ENCODE peak calls at places on chromosomes 11 and 22, in four cellular contexts. R, X, I and T are unnamed samples.

GRCh38 chr22:39309881-39310714 is 9.3 kb downstream of the RPL3 start:
- DNase-seq in R (no peak), X (peak; percentile 24), I (no peak), T (no peak)

GRCh38 chr22:29814003-29814402 is 24.1 kb downstream of the ASCC2 start:
- DNase-seq in R (no peak), X (no peak), I (no peak), T (no peak)

GRCh38 chr11:88489030-88489429 is 151.5 kb upstream of the CTSC start:
- DNase-seq in R (no peak), X (no peak), I (no peak), T (no peak)

GRCh38 chr11:99841885-99842284 is 821.1 kb downstream of the CNTN5 start:
- DNase-seq in R (no peak), X (no peak), I (no peak), T (no peak)

GRCh38 chr11:111694851-111695250 is 71.3 kb downstream of the PPP2R1B start:
- DNase-seq in R (no peak), X (no peak), I (no peak), T (no peak)

GRCh38 chr22:49406879-49407587 is 420.6 kb downstream of the BRD1 start:
- DNase-seq in R (no peak), X (no peak), I (no peak), T (no peak)

GRCh38 chr11:99370557-99371200 is 349.9 kb downstream of the CNTN5 start:
- DNase-seq in R (no peak), X (peak; percentile 26), I (peak; percentile 57), T (no peak)

GRCh38 chr22:38610234-38610633 is 40.3 kb upstream of the DMC1 start:
- DNase-seq in R (no peak), X (no peak), I (no peak), T (no peak)

GRCh38 chr11:77287615-77288273 is 13.7 kb downstream of the GDPD4 start:
- DNase-seq in R (no peak), X (peak; percentile 12), I (no peak), T (no peak)

GRCh38 chr22:48574776-48575566 is 1252.7 kb downstream of the BRD1 start:
- DNase-seq in R (no peak), X (no peak), I (no peak), T (no peak)

GRCh38 chr11:34644669-34645406 is 23.9 kb downstream of the EHF start:
- DNase-seq in R (no peak), X (peak; percentile 12), I (no peak), T (no peak)

GRCh38 chr11:123526027-123526805 is 96.1 kb downstream of the GRAMD1B start:
- DNase-seq in R (no peak), X (no peak), I (no peak), T (no peak)

GRCh38 chr22:46447906-46448669 is 89.3 kb downstream of the CELSR1 start:
- DNase-seq in R (no peak), X (no peak), I (no peak), T (no peak)

GRCh38 chr11:129313588-129314288 is 61.9 kb upstream of the BARX2 start:
- DNase-seq in R (no peak), X (no peak), I (no peak), T (no peak)

GRCh38 chr11:130168105-130168504 is 8.5 kb downstream of the ST14 start:
- DNase-seq in R (no peak), X (no peak), I (no peak), T (no peak)

GRCh38 chr11:132519226-132519860 is 1013.0 kb downstream of the OPCML start:
- DNase-seq in R (no peak), X (no peak), I (no peak), T (no peak)

GRCh38 chr11:108472681-108473080 is 5.4 kb upstream of the C11orf65 start:
- DNase-seq in R (no peak), X (no peak), I (no peak), T (no peak)

GRCh38 chr11:2779981-2780849 is 80.4 kb upstream of the KCNQ1OT1 start:
- DNase-seq in R (no peak), X (no peak), I (peak; percentile 13), T (peak; percentile 32)

GRCh38 chr11:102653744-102654291 is 28.7 kb upstream of the MMP20 start:
- DNase-seq in R (no peak), X (no peak), I (no peak), T (no peak)

GRCh38 chr11:3942956-3943497 is 87.6 kb downstream of the STIM1 start:
- DNase-seq in R (no peak), X (no peak), I (no peak), T (no peak)

GRCh38 chr11:101436511-101437142 is 147.2 kb downstream of the TRPC6 start:
- DNase-seq in R (peak; percentile 52), X (peak; percentile 39), I (peak; percentile 17), T (peak; percentile 79)

GRCh38 chr22:42308887-42309468 is 38.5 kb upstream of the TCF20 start:
- DNase-seq in R (no peak), X (no peak), I (no peak), T (no peak)

GRCh38 chr11:2744166-2744565 is 44.4 kb upstream of the KCNQ1OT1 start:
- DNase-seq in R (no peak), X (no peak), I (no peak), T (peak; percentile 10)

GRCh38 chr11:102883132-102883531 is 8.3 kb upstream of the MMP12 start:
- DNase-seq in R (no peak), X (no peak), I (no peak), T (no peak)

GRCh38 chr11:126446581-126446980 is 91.1 kb downstream of the ST3GAL4 start:
- DNase-seq in R (no peak), X (no peak), I (no peak), T (no peak)

GRCh38 chr22:40156001-40156516 is 21.7 kb upstream of the TNRC6B start:
- DNase-seq in R (no peak), X (peak; percentile 68), I (no peak), T (peak; percentile 79)

GRCh38 chr11:6674856-6675255 is 8.3 kb downstream of the MRPL17 start:
- DNase-seq in R (no peak), X (no peak), I (no peak), T (no peak)

DNA sequence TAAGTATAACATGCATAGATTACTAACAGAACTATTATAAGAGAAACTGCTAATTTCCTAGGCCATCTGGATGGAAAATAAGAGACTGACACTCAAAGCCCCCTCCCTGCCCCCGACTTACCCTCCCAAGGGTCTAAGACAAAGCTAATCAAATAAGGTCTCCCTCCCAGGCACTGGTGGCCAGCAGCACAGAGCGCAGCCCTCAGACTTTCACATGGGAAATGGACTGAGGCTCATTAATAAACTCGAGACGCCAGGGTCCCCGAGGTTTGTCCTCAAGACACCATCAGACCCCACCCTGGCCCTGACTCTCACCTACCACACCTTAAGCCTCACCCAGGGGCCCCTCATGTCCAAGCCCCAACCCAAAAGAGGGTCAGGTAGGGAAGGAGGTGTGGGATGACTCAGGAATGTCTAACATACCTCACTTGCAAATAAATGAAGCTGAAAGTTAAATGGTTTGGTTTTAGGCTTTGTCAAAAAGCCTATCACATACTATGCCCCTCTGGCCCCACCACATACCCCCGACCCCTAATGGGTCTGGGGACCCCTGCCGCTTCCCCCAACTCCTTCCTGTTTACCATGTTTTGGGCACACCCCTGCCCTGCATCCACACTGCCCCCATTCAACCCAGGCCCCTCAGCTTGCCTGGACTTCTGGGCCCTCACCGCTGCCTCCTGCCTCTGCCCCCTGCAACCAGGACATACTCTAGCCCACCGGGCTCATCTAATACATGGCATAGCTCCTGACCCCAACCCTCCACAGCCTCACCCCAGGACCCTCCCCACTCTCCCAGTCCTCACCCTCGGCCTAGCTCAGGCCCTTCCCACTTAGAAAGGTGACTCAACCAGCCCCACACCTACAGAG is 11.4 kb downstream of the ARAP1 start:
- DNase-seq in R (no peak), X (peak; percentile 25), I (no peak), T (peak; percentile 38)
- H3K4me3 ChIP-seq in R (no peak overlapping the region), X (peak overlapping the region; percentile 5), I (no peak overlapping the region), T (no peak overlapping the region)

GRCh38 chr11:27237641-27238040 is 125.4 kb downstream of the CCDC34 start:
- DNase-seq in R (no peak), X (no peak), I (no peak), T (peak; percentile 72)

GRCh38 chr11:27239305-27239942 is 123.6 kb downstream of the CCDC34 start:
- DNase-seq in R (no peak), X (no peak), I (peak; percentile 43), T (no peak)

GRCh38 chr11:27242591-27242990 is 120.4 kb downstream of the CCDC34 start:
- DNase-seq in R (no peak), X (no peak), I (no peak), T (no peak)

GRCh38 chr11:27241316-27242122 is 121.5 kb downstream of the CCDC34 start:
- DNase-seq in R (no peak), X (no peak), I (no peak), T (no peak)

DNA sequence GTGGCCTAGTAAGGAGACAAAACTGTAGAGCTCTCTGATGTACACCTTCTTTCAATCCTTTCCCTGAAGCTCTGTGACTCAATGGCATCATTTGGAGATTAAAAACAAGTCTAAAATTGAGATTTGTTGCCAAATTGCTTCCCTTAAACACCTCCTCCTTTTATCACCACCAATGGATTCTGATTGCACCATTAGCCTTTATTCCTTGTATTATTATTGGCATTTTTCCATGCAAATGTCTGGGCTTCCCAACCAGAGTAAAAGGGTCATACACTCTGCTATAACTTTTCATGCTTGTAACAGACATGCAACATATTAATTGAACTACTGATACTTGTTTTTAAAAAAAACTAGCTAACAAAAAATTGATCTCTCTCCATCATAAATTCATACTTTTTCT is 124.2 kb downstream of the CCDC34 start:
- DNase-seq in R (no peak), X (no peak), I (no peak), T (no peak)
- H3K4me1 ChIP-seq in R (no peaks in the 10 kb centered on the region), X (no peaks in the 10 kb centered on the region), I (no peaks in the 10 kb centered on the region), T (peaks cover 32% of the 10 kb centered on the region)

GRCh38 chr22:11627436-11627797 is 3900.6 kb upstream of the OR11H1 start:
- DNase-seq in R (no peak), X (no peak), I (no peak), T (no peak)

GRCh38 chr22:11627798-11628650 is 3900.0 kb upstream of the OR11H1 start:
- DNase-seq in R (no peak), X (no peak), I (no peak), T (no peak)

GRCh38 chr22:11629661-11630385 is 3898.2 kb upstream of the OR11H1 start:
- DNase-seq in R (no peak), X (no peak), I (no peak), T (no peak)

GRCh38 chr22:11628651-11629511 is 3899.1 kb upstream of the OR11H1 start:
- DNase-seq in R (no peak), X (no peak), I (no peak), T (no peak)

DNA sequence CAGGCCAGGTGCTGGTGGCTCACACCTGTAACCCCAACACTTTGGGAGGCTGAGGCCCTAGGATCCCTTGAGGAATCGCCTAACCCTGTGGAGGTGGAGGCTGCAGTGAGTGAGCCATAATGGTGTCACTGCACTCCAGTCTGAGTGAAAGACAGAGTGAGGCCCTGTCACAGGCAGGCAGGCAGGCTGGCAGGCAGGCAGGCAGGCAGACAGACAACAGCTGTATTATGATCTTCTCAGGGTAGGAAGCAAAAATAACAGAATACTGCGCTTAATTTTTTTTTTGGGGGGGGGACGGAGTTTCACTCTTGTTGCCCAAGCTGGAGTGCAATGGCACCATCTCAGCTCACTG is 3901.6 kb upstream of the OR11H1 start:
- DNase-seq in R (no peak), X (no peak), I (no peak), T (no peak)
- H3K9me3 ChIP-seq in R (peaks cover 31% of the 10 kb centered on the region), X (no peaks in the 10 kb centered on the region), I (peaks cover 18% of the 10 kb centered on the region), T (peaks cover 5% of the 10 kb centered on the region)

DNA sequence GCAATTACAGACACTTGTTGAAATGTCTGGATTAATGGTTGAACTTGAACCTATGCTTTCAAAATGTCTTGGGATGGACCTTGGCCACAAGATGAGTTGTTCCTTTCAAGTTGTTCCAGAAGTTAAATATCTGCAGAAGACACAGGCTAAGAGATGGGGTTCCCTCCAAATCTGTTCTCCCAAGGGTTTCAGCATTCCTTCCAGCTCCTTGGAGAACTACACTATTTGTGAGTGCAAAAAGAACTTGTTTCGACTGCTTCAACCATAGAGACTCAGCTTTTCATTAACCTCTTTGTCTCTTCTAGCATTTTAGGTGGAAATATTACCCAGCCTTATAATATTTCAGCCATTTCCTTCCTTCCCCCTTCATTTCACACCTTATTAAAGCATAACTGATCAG is 189.0 kb upstream of the BLID start:
- DNase-seq in R (no peak), X (no peak), I (no peak), T (no peak)
- H3K4me3 ChIP-seq in R (no peak overlapping the region), X (no peak overlapping the region), I (no peak overlapping the region), T (no peak overlapping the region)